ENCODE peak calls at places on chromosomes 4 and X, in four cellular contexts. U is HepG2, A is hepatocyte, S is pancreas. L is an unnamed sample. For H3K4me1, the result is how much of the 10 kb centered on the place peaks cover.

GRCh38 chr4:165476214-165477098 is 97.6 kb downstream of the CPE start:
- DNase-seq in S (no peak), A (peak), U (no peak), L (no peak)

GRCh38 chrX:57367649-57368048 is 81.1 kb downstream of the FAAH2 start:
- DNase-seq in U (peak), A (peak), S (no peak), L (no peak)

GRCh38 chr4:104394409-104394813 is 100.3 kb downstream of the CXXC4 start:
- DNase-seq in U (no peak), S (no peak), A (no peak), L (no peak)

GRCh38 chrX:153392642-153393321 is 8.4 kb downstream of the PNMA6E start:
- DNase-seq in S (no peak), A (no peak), U (no peak), L (no peak)

GRCh38 chrX:124086411-124086810 is 124.9 kb downstream of the STAG2 start:
- DNase-seq in U (no peak), A (no peak), S (no peak), L (no peak)

GRCh38 chr4:2684486-2684885 is 71.7 kb downstream of the TNIP2 start:
- DNase-seq in A (no peak), U (no peak), S (no peak), L (no peak)

GRCh38 chrX:26442340-26442739 is 226.4 kb downstream of the MAGEB5 start:
- DNase-seq in A (peak), U (no peak), S (peak), L (no peak)

GRCh38 chr4:137993232-137993631 is 248.9 kb downstream of the SLC7A11 start:
- DNase-seq in S (no peak), U (no peak), A (no peak), L (no peak)

GRCh38 chr4:159308571-159309340 is 205.9 kb downstream of the RAPGEF2 start:
- DNase-seq in U (no peak), A (no peak), S (no peak), L (no peak)

GRCh38 chr4:74653331-74654229 is 140.7 kb downstream of the BTC start:
- DNase-seq in U (no peak), A (no peak), S (no peak), L (no peak)

GRCh38 chr4:137509855-137510282 is 22.4 kb downstream of the PCDH18 start:
- DNase-seq in A (no peak), U (no peak), S (no peak), L (no peak)

GRCh38 chr4:116391020-116391419 is 694.4 kb downstream of the TRAM1L1 start:
- DNase-seq in S (no peak), U (no peak), A (no peak), L (no peak)

GRCh38 chr4:76194325-76194724 is 19.3 kb downstream of the SCARB2 start:
- DNase-seq in A (peak), S (no peak), U (no peak), L (no peak)

GRCh38 chr4:146072381-146072780 is 103.1 kb upstream of the LSM6 start:
- DNase-seq in S (no peak), U (no peak), A (no peak), L (no peak)

GRCh38 chr4:137677851-137678250 is 145.6 kb upstream of the PCDH18 start:
- DNase-seq in A (no peak), U (no peak), S (no peak), L (no peak)

GRCh38 chr4:2790583-2791517 is 2.0 kb upstream of the SH3BP2 start:
- DNase-seq in S (no peak), A (peak), U (no peak), L (no peak)

GRCh38 chrX:48522291-48522690 is 683 bp downstream of the EBP start:
- DNase-seq in U (peak), S (no peak), A (peak), L (no peak)
- H3K4me1 ChIP-seq in U (under half), S (under half), A (under half), L (under half)

DNA sequence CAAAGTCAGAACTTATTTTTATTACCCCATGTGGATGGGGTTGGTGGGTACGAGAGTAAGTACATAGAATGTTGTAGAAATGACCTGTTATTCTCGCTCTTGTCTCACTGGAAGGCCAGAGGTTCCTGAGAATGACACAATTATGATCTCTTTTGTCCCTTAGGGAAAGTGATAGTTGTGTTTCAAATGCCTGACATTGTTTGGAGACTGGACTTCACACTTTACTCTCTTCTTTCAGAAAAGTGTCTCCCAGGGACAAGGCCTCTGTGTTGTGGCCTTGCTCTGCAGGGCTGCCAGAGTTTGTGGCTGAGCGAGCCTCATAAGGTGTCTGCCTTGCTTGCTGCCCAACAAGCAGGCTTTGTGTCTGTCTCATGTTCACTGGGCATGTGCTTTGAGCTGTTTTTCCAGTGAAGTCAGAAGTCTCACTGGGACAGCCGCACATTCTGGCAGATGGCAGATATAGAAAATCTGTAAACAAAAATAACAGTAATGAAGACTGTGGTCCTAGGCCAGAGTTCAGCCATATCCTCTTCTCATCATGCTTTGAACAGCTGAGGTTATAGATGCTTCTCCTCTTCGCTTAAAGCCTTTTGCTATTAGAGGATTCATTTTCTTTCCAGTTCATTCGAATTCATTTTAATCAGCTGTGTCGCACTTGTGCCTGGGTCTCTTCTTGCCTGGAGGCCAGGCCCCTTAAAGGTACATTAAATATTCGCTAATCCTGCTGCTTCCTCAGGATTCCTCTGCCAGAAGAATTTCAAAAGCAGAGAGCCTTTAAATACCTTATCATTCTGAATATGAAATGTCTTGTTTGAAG is 14.4 kb downstream of the PPEF1 start:
- DNase-seq in U (peak), S (no peak), A (no peak), L (no peak)
- H3K27ac ChIP-seq in U (no peak), S (no peak), A (peak), L (peak)

GRCh38 chrX:20212486-20213089 is 54.1 kb downstream of the RPS6KA3 start:
- DNase-seq in S (no peak), U (no peak), A (no peak), L (no peak)
- H3K4me1 ChIP-seq in S (under half), U (half or more), A (under half), L (under half)

GRCh38 chrX:9895225-9895912 is 71.8 kb upstream of the CLDN34 start:
- DNase-seq in S (no peak), U (no peak), A (no peak), L (no peak)

GRCh38 chrX:9899640-9900075 is 67.5 kb upstream of the CLDN34 start:
- DNase-seq in S (no peak), U (no peak), A (no peak), L (no peak)

GRCh38 chrX:9902651-9903050 is 64.5 kb upstream of the CLDN34 start:
- DNase-seq in U (no peak), A (no peak), S (no peak), L (no peak)

GRCh38 chrX:9897761-9898161 is 69.4 kb upstream of the CLDN34 start:
- DNase-seq in S (no peak), U (no peak), A (no peak), L (no peak)
- H3K27ac ChIP-seq in S (no peak), U (no peak), A (no peak), L (no peak)

DNA sequence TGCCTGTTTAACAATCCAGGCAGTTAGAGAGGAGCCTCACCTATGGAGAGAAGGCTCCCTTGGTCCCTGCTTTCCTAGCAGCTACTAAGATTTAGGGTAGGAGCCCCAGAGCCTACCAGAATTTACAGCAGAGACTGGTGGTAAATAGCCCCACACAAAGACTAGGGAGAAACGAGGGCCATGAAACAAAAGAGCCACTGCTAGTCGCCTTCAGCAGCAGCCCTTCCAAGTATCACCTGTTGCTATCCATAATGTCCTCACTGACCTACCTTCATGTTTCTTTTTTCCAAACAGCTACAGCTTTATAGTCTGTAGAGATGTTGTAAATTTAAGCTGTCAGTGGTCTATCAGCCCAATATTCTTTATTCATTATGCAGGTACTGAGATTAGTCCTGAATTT is 25.3 kb downstream of the ARHGEF6 start:
- DNase-seq in S (no peak), U (no peak), A (no peak), L (no peak)
- H3K4me1 ChIP-seq in S (under half), U (under half), A (under half), L (under half)

DNA sequence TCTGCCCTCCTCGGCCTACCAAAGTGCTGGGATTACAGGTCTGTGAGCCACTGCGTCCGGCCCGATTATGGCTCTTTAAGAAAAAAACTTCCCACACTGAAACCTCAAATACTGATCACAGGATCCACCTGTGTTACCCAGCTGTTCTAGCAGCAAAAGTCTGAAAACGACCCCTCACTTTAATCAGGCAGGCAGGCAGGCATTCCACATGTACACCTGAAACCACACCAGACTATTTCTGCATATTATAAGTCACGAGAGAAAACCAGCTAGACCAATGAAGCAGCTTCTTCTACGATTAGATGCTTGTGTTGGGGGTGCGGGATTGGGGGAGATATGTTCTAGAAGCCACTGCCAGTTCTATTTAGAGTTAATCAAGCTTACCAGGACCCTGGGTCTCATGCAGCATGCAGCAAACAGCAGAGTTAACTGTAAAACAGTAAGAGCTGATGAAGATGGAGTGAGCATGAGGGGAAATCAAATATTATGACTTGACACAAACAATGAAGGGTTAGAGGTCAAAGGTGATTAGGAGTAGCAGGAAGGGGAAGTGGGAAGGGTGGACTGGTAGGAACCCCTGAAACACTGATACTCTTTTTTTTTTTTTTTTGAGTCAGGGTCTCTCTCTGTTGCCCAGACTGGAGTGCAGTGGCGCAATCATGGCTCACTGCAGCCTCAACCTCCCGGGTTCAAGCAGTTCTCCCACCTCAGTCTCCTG is 18.9 kb upstream of the NKRF start:
- DNase-seq in A (no peak), S (no peak), U (no peak), L (no peak)
- H3K27ac ChIP-seq in A (no peak), S (no peak), U (no peak), L (no peak)

GRCh38 chr4:140088317-140088967 is 65.5 kb downstream of the MAML3 start:
- DNase-seq in S (no peak), A (no peak), U (no peak), L (no peak)

GRCh38 chr4:140089216-140089615 is 64.8 kb downstream of the MAML3 start:
- DNase-seq in A (no peak), S (no peak), U (no peak), L (no peak)

GRCh38 chr4:140090215-140090731 is 63.7 kb downstream of the MAML3 start:
- DNase-seq in S (no peak), A (no peak), U (peak), L (no peak)

GRCh38 chr4:140092094-140092820 is 61.7 kb downstream of the MAML3 start:
- DNase-seq in U (no peak), S (peak), A (peak), L (no peak)

DNA sequence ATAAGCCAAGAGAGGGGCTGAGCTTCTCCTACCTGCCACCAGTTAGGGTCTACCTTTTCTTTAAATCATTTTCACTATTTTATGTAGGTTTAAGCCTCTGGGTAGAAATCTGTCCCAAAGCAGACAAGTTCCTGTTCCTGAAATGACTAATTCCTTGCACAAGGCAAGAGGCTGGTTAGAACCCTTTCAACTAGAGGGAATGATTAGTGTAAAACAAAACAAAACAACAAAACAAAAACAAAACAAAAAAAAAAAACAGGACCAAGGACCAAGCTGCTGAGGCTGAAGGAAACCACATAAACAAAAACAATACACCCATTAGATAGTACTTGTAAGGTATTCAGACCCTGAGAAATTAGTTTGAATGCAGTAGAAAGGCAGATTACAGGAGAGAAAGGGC is 62.7 kb downstream of the MAML3 start:
- DNase-seq in A (no peak), S (no peak), U (no peak), L (no peak)
- H3K4me1 ChIP-seq in A (half or more), S (under half), U (under half), L (under half)

L was measured in lung.